ENCODE peak calls at places on chromosome 17, in eight cellular contexts. R is GM13976, V is hepatocyte, U is NCI-H510A treated with DMSO at 0.1 percent for 48 hours, G is HL-60, E is H1, P is type B pancreatic cell, L is GM20000. N is an unnamed sample.

GRCh38 chr17:70013911-70014310 is 61.1 kb upstream of the KCNJ16 start:
- DNase-seq in L (no peak), E (no peak), P (no peak), R (no peak), V (no peak), G (no peak), U (no peak), N (no peak)

GRCh38 chr17:61238455-61238933 is 161.1 kb upstream of the TBX2 start:
- DNase-seq in G (no peak), R (no peak), V (no peak), E (no peak), L (no peak), P (no peak), U (no peak), N (no peak)

GRCh38 chr17:8020251-8020650 is 17.8 kb downstream of the GUCY2D start:
- DNase-seq in E (no peak), P (no peak), L (no peak), R (no peak), V (no peak), U (no peak), G (no peak), N (no peak)

GRCh38 chr17:57086069-57086930 is 1.3 kb downstream of the AKAP1 start:
- DNase-seq in E (no peak), V (peak; percentile 79), U (peak; percentile 79), L (peak; percentile 41), G (no peak), R (peak; percentile 38), P (no peak), N (no peak)

GRCh38 chr17:44565866-44566443 is 8.7 kb downstream of the FZD2 start:
- DNase-seq in G (no peak), R (no peak), P (no peak), V (no peak), U (no peak), E (no peak), L (no peak), N (no peak)

GRCh38 chr17:75902406-75902805 is 2.3 kb downstream of the MRPL38 start:
- DNase-seq in G (no peak), L (no peak), E (no peak), U (no peak), R (no peak), P (no peak), V (no peak), N (no peak)

GRCh38 chr17:32382526-32383223 is 32.7 kb downstream of the ZNF207 start:
- DNase-seq in U (no peak), E (no peak), V (no peak), R (no peak), G (no peak), P (no peak), L (no peak), N (no peak)

GRCh38 chr17:40095944-40096791 is 4.2 kb downstream of the NR1D1 start:
- DNase-seq in G (no peak), P (no peak), E (no peak), R (peak; percentile 95), U (no peak), L (peak; percentile 93), V (no peak), N (peak; percentile 31)

GRCh38 chr17:74008196-74008595 is 195.3 kb upstream of the RPL38 start:
- DNase-seq in R (no peak), P (no peak), V (peak; percentile 36), G (no peak), U (peak; percentile 65), L (peak; percentile 32), E (peak; percentile 21), N (peak; percentile 40)

GRCh38 chr17:39739020-39739884 is 1.5 kb downstream of the GRB7 start:
- DNase-seq in U (peak; percentile 86), P (no peak), R (no peak), G (no peak), E (no peak), V (peak; percentile 94), L (no peak), N (no peak)

GRCh38 chr17:44915321-44915726 is at the start of gene GFAP:
- DNase-seq in V (peak; percentile 4), R (no peak), G (no peak), E (no peak), P (no peak), U (no peak), L (no peak), N (no peak)

GRCh38 chr17:71790791-71791190 is 330.0 kb upstream of the SOX9 start:
- DNase-seq in L (no peak), E (no peak), P (no peak), R (no peak), U (no peak), V (no peak), G (no peak), N (no peak)

GRCh38 chr17:6782244-6782643 is 6.2 kb downstream of the FBXO39 start:
- DNase-seq in G (no peak), U (no peak), E (no peak), R (no peak), P (no peak), L (no peak), V (no peak), N (no peak)

GRCh38 chr17:4453821-4454591 is 20.3 kb downstream of the SPNS3 start:
- DNase-seq in V (peak; percentile 58), E (no peak), G (no peak), U (no peak), L (no peak), P (no peak), R (no peak), N (no peak)

GRCh38 chr17:323721-324139 is 28.9 kb downstream of the RPH3AL start:
- DNase-seq in P (no peak), E (no peak), U (no peak), R (no peak), V (no peak), G (no peak), L (no peak), N (no peak)

GRCh38 chr17:76200354-76200753 is 39.9 kb downstream of the RNF157 start:
- DNase-seq in G (no peak), E (no peak), P (no peak), V (no peak), L (no peak), U (no peak), R (no peak), N (no peak)

GRCh38 chr17:27945333-27945616 is 52.1 kb upstream of the LYRM9 start:
- DNase-seq in G (no peak), R (no peak), E (no peak), P (no peak), V (no peak), L (no peak), U (no peak), N (no peak)

N was measured in GDM1.